ENCODE peak calls at places on chromosomes 5 and 9, in nine cellular contexts. E is hypothalamus, D is GM13976, M is WTC11, P is cardiac septum, V is NCI-H187 treated with DMSO at 0.1 percent for 48 hours, B is NCI-H774, Z is midbrain, H is EL. S is an unnamed sample.

GRCh38 chr9:76292246-76292645 is 102.0 kb downstream of the RFK start:
- DNase-seq in M (no peak), D (no peak), V (no peak), H (no peak), Z (no peak), P (no peak), E (no peak), B (no peak), S (no peak)

GRCh38 chr5:57749396-57749795 is 266.8 kb upstream of the ACTBL2 start:
- DNase-seq in M (no peak), P (no peak), B (no peak), D (no peak), H (peak), Z (no peak), V (no peak), E (no peak), S (no peak)

GRCh38 chr5:127577458-127577857 is 60.0 kb downstream of the PRRC1 start:
- DNase-seq in Z (no peak), E (no peak), B (no peak), V (no peak), M (no peak), P (no peak), H (no peak), D (no peak), S (no peak)

GRCh38 chr9:2469681-2470141 is 151.9 kb upstream of the VLDLR start:
- DNase-seq in M (peak), H (peak), D (no peak), V (no peak), E (no peak), P (no peak), B (no peak), Z (no peak), S (no peak)

GRCh38 chr5:178766936-178767912 is 36.8 kb upstream of the ZNF354A start:
- DNase-seq in Z (no peak), D (no peak), V (no peak), H (no peak), E (no peak), B (no peak), P (no peak), M (peak), S (no peak)

GRCh38 chr5:1709186-1709803 is 90.3 kb downstream of the MRPL36 start:
- DNase-seq in E (no peak), B (no peak), P (no peak), H (no peak), D (peak), M (no peak), Z (no peak), V (no peak), S (no peak)

GRCh38 chr9:114779352-114779845 is 26.4 kb downstream of the TNFSF15 start:
- DNase-seq in V (no peak), E (no peak), D (no peak), M (no peak), B (peak), P (no peak), Z (no peak), H (peak), S (no peak)

GRCh38 chr5:107779472-107779871 is 108.7 kb upstream of the EFNA5 start:
- DNase-seq in E (no peak), M (no peak), D (no peak), H (no peak), B (no peak), V (no peak), Z (no peak), P (no peak), S (no peak)

GRCh38 chr9:133943036-133943780 is 48.9 kb downstream of the VAV2 start:
- DNase-seq in B (no peak), M (peak), V (no peak), P (no peak), E (no peak), D (no peak), Z (no peak), H (no peak), S (no peak)

GRCh38 chr5:143008032-143008431 is 237.9 kb downstream of the ARHGAP26 start:
- DNase-seq in M (no peak), P (no peak), Z (no peak), V (no peak), H (no peak), D (no peak), B (no peak), E (no peak), S (no peak)

GRCh38 chr5:40071870-40072269 is 607.8 kb upstream of the PTGER4 start:
- DNase-seq in E (no peak), M (no peak), Z (no peak), H (peak), P (no peak), B (no peak), V (no peak), D (no peak), S (no peak)

GRCh38 chr9:78462616-78463015 is 165.7 kb downstream of the PSAT1 start:
- DNase-seq in Z (no peak), D (no peak), M (no peak), E (no peak), B (no peak), P (no peak), V (no peak), H (peak), S (no peak)

GRCh38 chr5:124061663-124062062 is 549.7 kb downstream of the CSNK1G3 start:
- DNase-seq in V (no peak), B (peak), P (no peak), Z (no peak), H (peak), E (no peak), M (no peak), D (no peak), S (no peak)

GRCh38 chr5:142486581-142486980 is 161.8 kb upstream of the SPRY4 start:
- DNase-seq in H (peak), P (no peak), M (no peak), E (no peak), Z (no peak), V (no peak), B (no peak), D (no peak), S (no peak)

GRCh38 chr9:33750307-33750838 is 45.0 kb upstream of the PRSS3 start:
- DNase-seq in M (peak), H (peak), D (no peak), E (no peak), Z (no peak), B (no peak), P (no peak), V (no peak), S (no peak)

GRCh38 chr5:127409236-127409921 is 108.1 kb upstream of the PRRC1 start:
- DNase-seq in M (no peak), P (no peak), Z (peak), B (no peak), V (no peak), H (no peak), D (no peak), E (peak), S (no peak)

GRCh38 chr5:57779383-57780223 is 297.0 kb upstream of the ACTBL2 start:
- DNase-seq in E (peak), Z (peak), V (peak), B (peak), P (no peak), M (peak), D (peak), H (peak), S (no peak)

GRCh38 chr9:70563437-70564204 is 149.2 kb upstream of the KLF9 start:
- DNase-seq in E (no peak), P (no peak), H (peak), M (no peak), Z (peak), V (no peak), D (peak), B (no peak), S (peak)

GRCh38 chr9:127976498-127976897 is 4.3 kb downstream of the EEIG1 start:
- DNase-seq in H (no peak), M (no peak), D (no peak), V (peak), B (peak), P (no peak), Z (no peak), E (no peak), S (no peak)

GRCh38 chr5:95801961-95802360 is 20.6 kb downstream of the GLRX start:
- DNase-seq in B (no peak), V (no peak), H (no peak), D (no peak), P (no peak), Z (no peak), E (no peak), M (no peak), S (no peak)

GRCh38 chr9:5582835-5583195 is 46.1 kb upstream of the RIC1 start:
- DNase-seq in B (no peak), M (no peak), V (no peak), E (no peak), P (no peak), H (peak), D (peak), Z (no peak), S (peak)